ENCODE peak calls at places on chromosomes 3 and 15, in five cellular contexts. J is OCI-LY7, P is IMR-90, D is hepatocyte, T is cardiac muscle cell. L is an unnamed sample. For H3K4me1, the result is how much of the 10 kb centered on the place peaks cover.

GRCh38 chr3:185981621-185982020 is 43.8 kb upstream of the TRA2B start:
- DNase-seq in J (no peak), P (no peak), D (no peak), T (no peak), L (no peak)

GRCh38 chr3:5038243-5038642 is 59.0 kb downstream of the BHLHE40 start:
- DNase-seq in J (no peak), P (no peak), D (no peak), T (no peak), L (no peak)

GRCh38 chr15:40762919-40763800 is 708 bp upstream of the GCHFR start:
- DNase-seq in J (no peak), P (peak), D (peak), T (peak), L (no peak)

GRCh38 chr3:122689587-122689986 is 8.9 kb downstream of the PARP14 start:
- DNase-seq in J (no peak), P (peak), D (peak), T (peak), L (no peak)

GRCh38 chr3:43765417-43766030 is 74.8 kb downstream of the ABHD5 start:
- DNase-seq in J (no peak), P (peak), D (no peak), T (peak), L (no peak)

GRCh38 chr15:51386960-51387698 is 45.7 kb downstream of the GLDN start:
- DNase-seq in J (no peak), P (no peak), D (no peak), T (no peak), L (no peak)

GRCh38 chr3:134650431-134651346 is at the start of gene KY:
- DNase-seq in J (no peak), P (peak), D (peak), T (peak), L (no peak)

GRCh38 chr3:50184242-50184978 is 7.0 kb upstream of the GNAT1 start:
- DNase-seq in J (no peak), P (no peak), D (no peak), T (no peak), L (no peak)

GRCh38 chr3:107892960-107893359 is 197.9 kb downstream of the CD47 start:
- DNase-seq in J (no peak), P (no peak), D (no peak), T (no peak), L (no peak)

GRCh38 chr3:148090156-148090555 is 607.5 kb upstream of the AGTR1 start:
- DNase-seq in J (no peak), P (no peak), D (no peak), T (no peak), L (no peak)

GRCh38 chr15:25830844-25831443 is 32.2 kb downstream of the ATP10A start:
- DNase-seq in J (no peak), P (peak), D (peak), T (peak), L (no peak)

GRCh38 chr3:117763561-117763960 is 1054.0 kb downstream of the TUSC7 start:
- DNase-seq in J (no peak), P (no peak), D (no peak), T (no peak), L (no peak)

GRCh38 chr3:100107227-100107626 is 7.1 kb downstream of the FILIP1L start:
- DNase-seq in J (no peak), P (peak), D (no peak), T (no peak), L (no peak)

GRCh38 chr3:73781536-73781935 is 156.8 kb upstream of the PDZRN3 start:
- DNase-seq in J (no peak), P (no peak), D (no peak), T (no peak), L (no peak)

DNA sequence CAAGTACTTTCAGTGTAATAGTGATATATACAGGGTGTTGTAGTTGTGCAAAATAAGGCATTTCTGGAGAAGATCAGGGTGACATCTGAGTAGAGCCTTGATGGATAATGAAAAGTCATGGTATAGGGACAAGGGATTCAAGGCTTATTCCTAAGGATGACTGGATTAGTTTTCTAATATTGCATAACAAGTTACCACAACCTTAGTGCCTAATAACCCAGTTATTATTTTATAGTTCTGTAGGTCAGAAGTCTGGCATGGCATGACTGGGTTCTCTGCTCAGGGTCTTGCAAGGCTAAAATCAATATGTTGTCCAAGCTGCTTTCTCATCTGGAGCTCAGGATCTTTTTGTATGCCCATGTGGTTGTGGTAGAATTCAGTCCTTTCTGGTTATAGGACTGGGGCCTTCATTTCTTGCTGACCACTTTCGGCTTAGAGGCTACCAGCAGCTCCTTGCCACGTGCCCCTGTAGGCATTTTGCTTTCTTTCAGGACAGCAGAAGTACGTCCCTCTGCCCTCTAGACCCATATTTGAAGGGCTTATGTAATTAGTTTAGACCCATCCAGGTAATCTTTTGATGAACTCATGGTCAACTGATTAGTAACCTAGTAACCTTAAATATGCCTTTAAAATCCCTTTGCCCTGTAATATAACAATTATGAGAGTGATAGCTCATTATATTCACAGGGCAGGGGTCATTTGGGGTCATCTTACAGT is 73.2 kb upstream of the LRRFIP2 start:
- DNase-seq in J (no peak), P (no peak), D (no peak), T (no peak), L (no peak)
- H3K4me1 ChIP-seq in J (under half), P (under half), D (under half), T (under half), L (under half)

GRCh38 chr3:16289144-16289889 is 24.3 kb downstream of the OXNAD1 start:
- DNase-seq in J (no peak), P (peak), D (no peak), T (no peak), L (no peak)

GRCh38 chr3:16290827-16291196 is 25.8 kb downstream of the OXNAD1 start:
- DNase-seq in J (peak), P (no peak), D (no peak), T (peak), L (no peak)

GRCh38 chr3:16288664-16289063 is 23.7 kb downstream of the OXNAD1 start:
- DNase-seq in J (no peak), P (no peak), D (no peak), T (no peak), L (no peak)

GRCh38 chr3:16286672-16287604 is 21.9 kb downstream of the OXNAD1 start:
- DNase-seq in J (no peak), P (no peak), D (no peak), T (peak), L (no peak)

GRCh38 chr3:16290007-16290826 is 25.2 kb downstream of the OXNAD1 start:
- DNase-seq in J (peak), P (peak), D (peak), T (peak), L (no peak)
- TF ChIP-seq CTCF in J (peak), P (peak), D (peak), T (peak), L (peak)

DNA sequence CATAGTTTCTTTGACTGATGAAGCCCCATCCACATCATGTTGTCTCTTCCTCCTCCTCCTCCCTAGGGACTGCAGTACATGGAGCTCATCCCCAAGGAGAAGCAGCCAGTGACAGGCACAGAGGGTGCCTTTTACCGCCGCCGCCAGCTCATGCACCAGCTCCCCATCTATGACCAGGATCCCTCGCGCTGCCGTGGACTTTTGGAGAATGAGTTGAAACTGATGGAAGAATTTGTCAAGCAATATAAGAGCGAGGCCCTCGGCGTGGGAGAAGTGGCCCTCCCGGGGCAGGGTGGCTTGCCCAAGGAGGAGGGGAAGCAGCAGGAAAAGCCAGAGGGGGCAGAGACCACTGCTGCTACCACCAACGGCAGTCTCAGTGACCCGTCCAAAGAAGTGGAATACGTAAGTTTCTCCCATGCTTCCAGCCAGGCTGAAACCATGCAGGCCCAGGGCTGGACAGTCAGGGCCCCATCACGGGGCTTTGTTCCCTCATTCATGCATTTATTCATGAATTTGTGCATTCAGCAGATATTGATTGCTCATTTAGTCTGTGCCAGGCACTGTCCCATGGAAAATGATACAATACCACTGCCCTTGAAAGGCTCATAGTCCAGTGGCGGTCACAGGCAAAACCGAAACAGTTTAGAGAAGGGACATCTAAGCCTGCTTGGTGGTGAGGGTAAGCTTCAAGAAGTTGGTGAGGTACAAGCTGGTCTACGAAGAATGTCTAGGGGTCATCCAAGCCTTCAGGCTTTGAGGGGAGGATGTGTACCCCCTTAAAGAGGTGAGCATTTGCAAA is 47.1 kb downstream of the LMCD1 start:
- DNase-seq in J (no peak), P (no peak), D (no peak), T (no peak), L (no peak)
- H3K4me1 ChIP-seq in J (under half), P (under half), D (under half), T (under half), L (under half)

GRCh38 chr3:13570391-13571194 is 21.7 kb downstream of the FBLN2 start:
- DNase-seq in J (no peak), P (no peak), D (no peak), T (no peak), L (no peak)
- TF ChIP-seq CTCF in J (no peak), P (no peak), D (no peak), T (no peak), L (no peak)